ENCODE peak calls at places on chromosomes 4 and X, in seven cellular contexts. B is GM23338, T is GM23248, Z is endothelial cell of umbilical vein, Q is neural progenitor cell, X is K562, D is fibroblast of lung. C is an unnamed sample. For H3K4me1, the result is how much of the 10 kb centered on the place peaks cover.

GRCh38 chrX:154712781-154713391 is 38.0 kb downstream of the GAB3 start:
- DNase-seq in Z (peak), T (peak), B (no peak), D (peak), Q (no peak), X (no peak), C (peak)

GRCh38 chr4:182749768-182750167 is 167.4 kb downstream of the DCTD start:
- DNase-seq in Z (peak), Q (no peak), B (no peak), X (no peak), T (no peak), D (no peak), C (no peak)

GRCh38 chr4:131258361-131258760 is 1890.7 kb upstream of the PCDH10 start:
- DNase-seq in B (peak), D (no peak), X (no peak), Q (peak), Z (no peak), T (no peak), C (no peak)

GRCh38 chr4:106126062-106126461 is 189.9 kb downstream of the TBCK start:
- DNase-seq in X (no peak), D (no peak), Z (no peak), B (no peak), T (no peak), Q (no peak), C (no peak)

GRCh38 chr4:139934786-139935330 is 219.1 kb downstream of the MAML3 start:
- DNase-seq in D (no peak), Z (no peak), B (no peak), Q (no peak), X (no peak), T (no peak), C (no peak)

GRCh38 chr4:2243682-2244380 is 1.9 kb upstream of the HAUS3 start:
- DNase-seq in B (no peak), Q (no peak), Z (no peak), D (peak), T (peak), X (no peak), C (no peak)

GRCh38 chr4:137545461-137545861 is 13.2 kb upstream of the PCDH18 start:
- DNase-seq in D (peak), Q (peak), B (peak), X (no peak), Z (no peak), T (peak), C (peak)

GRCh38 chrX:118116308-118117068 is at the start of gene KLHL13:
- DNase-seq in T (peak), Q (peak), D (peak), X (peak), Z (peak), B (peak), C (no peak)

GRCh38 chrX:45479196-45479834 is 278.6 kb upstream of the DIPK2B start:
- DNase-seq in Q (no peak), T (peak), Z (peak), D (peak), B (no peak), X (no peak), C (peak)

GRCh38 chrX:148024425-148025148 is 43.5 kb downstream of the FMR1NB start:
- DNase-seq in Q (no peak), B (no peak), Z (no peak), X (no peak), D (no peak), T (no peak), C (no peak)

GRCh38 chr4:184826315-184827266 is 823 bp upstream of the ACSL1 start:
- DNase-seq in D (peak), T (peak), Z (peak), X (peak), B (peak), Q (peak), C (no peak)

GRCh38 chrX:65751511-65751910 is 84.1 kb downstream of the MSN start:
- DNase-seq in B (no peak), D (no peak), X (no peak), Q (no peak), Z (no peak), T (no peak), C (no peak)
- H3K4me1 ChIP-seq in B (under half), D (under half), X (under half), Q (under half), Z (under half), T (under half), C (under half)

GRCh38 chrX:13005671-13006473 is 31.0 kb downstream of the TMSB4X start:
- DNase-seq in T (peak), X (no peak), Z (no peak), D (peak), B (no peak), Q (no peak), C (peak)
- H3K4me3 ChIP-seq in T (no peak), X (no peak), Z (no peak), D (no peak), B (no peak), Q (no peak), C (no peak)

GRCh38 chr4:110615366-110616161 is 7.3 kb downstream of the PITX2 start:
- DNase-seq in D (no peak), T (no peak), Q (peak), Z (no peak), B (peak), X (no peak), C (no peak)

GRCh38 chr4:110619001-110619350 is 3.9 kb downstream of the PITX2 start:
- DNase-seq in T (no peak), B (no peak), D (no peak), X (no peak), Q (no peak), Z (no peak), C (no peak)

GRCh38 chr4:110616162-110617062 is 6.5 kb downstream of the PITX2 start:
- DNase-seq in D (no peak), X (no peak), Z (no peak), Q (no peak), T (no peak), B (peak), C (no peak)

GRCh38 chr4:110618091-110619000 is 4.5 kb downstream of the PITX2 start:
- DNase-seq in Z (no peak), T (no peak), D (no peak), B (peak), X (no peak), Q (peak), C (no peak)

DNA sequence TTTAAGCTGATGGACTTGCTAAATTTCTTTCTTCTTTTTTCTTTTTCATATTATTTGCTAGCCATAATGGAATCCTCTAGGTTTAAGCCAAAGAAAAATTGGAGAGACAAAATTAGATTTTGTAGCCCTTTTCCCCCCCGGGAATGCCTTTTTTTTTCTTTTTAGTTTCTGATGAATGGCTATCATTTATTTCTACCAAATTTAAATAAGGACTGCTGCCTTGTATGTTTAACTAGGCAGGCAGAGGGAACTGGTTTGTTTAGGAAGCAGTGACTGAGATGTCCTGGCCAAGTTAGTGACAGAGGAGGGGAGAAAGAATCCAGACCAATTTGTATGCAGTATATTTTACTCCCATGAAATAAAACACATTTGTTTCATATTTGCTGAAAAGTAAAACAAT is 5.8 kb downstream of the PITX2 start:
- DNase-seq in Q (no peak), D (no peak), B (no peak), Z (no peak), X (no peak), T (no peak), C (no peak)
- TF ChIP-seq EZH2 in Q (no peak), D (no peak), B (peak), Z (no peak), X (no peak), T (no peak), C (no peak)

GRCh38 chr4:154029171-154029570 is 240.3 kb upstream of the SFRP2 start:
- DNase-seq in Q (no peak), Z (no peak), X (no peak), T (no peak), D (no peak), B (no peak), C (no peak)

GRCh38 chr4:154033921-154034320 is 245.0 kb upstream of the SFRP2 start:
- DNase-seq in T (no peak), Z (no peak), D (no peak), Q (no peak), X (no peak), B (no peak), C (no peak)

GRCh38 chr4:154030152-154030551 is 241.3 kb upstream of the SFRP2 start:
- DNase-seq in X (no peak), Z (no peak), Q (no peak), B (no peak), T (no peak), D (no peak), C (no peak)

GRCh38 chr4:154030747-154031146 is 241.9 kb upstream of the SFRP2 start:
- DNase-seq in Q (no peak), D (no peak), X (no peak), T (peak), B (no peak), Z (no peak), C (no peak)

DNA sequence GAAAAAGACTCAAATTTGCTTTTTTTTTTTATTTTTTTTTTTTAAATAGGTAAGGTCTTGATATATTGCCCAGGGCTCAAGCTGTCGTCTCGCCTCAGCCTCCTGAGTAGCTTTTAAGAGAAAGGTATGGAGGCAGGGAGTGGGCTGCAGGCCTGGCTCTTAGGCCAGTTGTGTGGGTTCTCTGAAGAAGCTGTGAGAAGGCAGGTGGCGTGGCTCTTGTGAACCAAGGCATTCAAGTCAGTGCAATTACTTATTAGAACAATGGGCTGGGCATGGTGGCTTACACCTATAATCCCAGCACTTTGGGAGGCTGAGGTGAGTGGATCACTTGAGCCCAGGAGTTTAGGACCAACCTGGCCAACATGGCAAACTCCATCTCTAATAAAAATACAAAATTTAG is 244.0 kb upstream of the SFRP2 start:
- DNase-seq in T (no peak), Q (no peak), D (no peak), Z (no peak), B (no peak), X (no peak), C (no peak)
- H3K4me1 ChIP-seq in T (under half), Q (under half), D (under half), Z (under half), B (under half), X (under half), C (under half)

GRCh38 chrX:2183193-2183725 is 317.5 kb downstream of the DHRSX start:
- DNase-seq in Z (no peak), D (no peak), Q (peak), T (no peak), B (peak), X (no peak), C (no peak)
- H3K4me3 ChIP-seq in Z (no peak), D (no peak), Q (no peak), T (no peak), B (no peak), X (no peak), C (no peak)

GRCh38 chr4:113666386-113667114 is 95.0 kb downstream of the CAMK2D start:
- DNase-seq in Z (no peak), X (no peak), B (no peak), Q (peak), T (no peak), D (no peak), C (no peak)
- TF ChIP-seq EZH2 in Z (no peak), X (no peak), B (no peak), Q (no peak), T (no peak), D (no peak), C (no peak)

GRCh38 chr4:7967063-7967440 is 27.4 kb upstream of the AFAP1 start:
- DNase-seq in X (no peak), T (no peak), B (no peak), Q (no peak), Z (no peak), D (no peak), C (no peak)
- H3K4me1 ChIP-seq in X (under half), T (under half), B (under half), Q (under half), Z (under half), D (under half), C (under half)

GRCh38 chr4:122783301-122784215 is 43.1 kb upstream of the FGF2 start:
- DNase-seq in B (peak), T (peak), X (no peak), D (peak), Z (peak), Q (peak), C (peak)
- H3K4me3 ChIP-seq in B (no peak), T (peak), X (no peak), D (no peak), Z (no peak), Q (no peak), C (peak)